ENCODE peak calls at places on chromosome 3, in nine cellular contexts. I, S, D, T, W, R, F, Z and X are unnamed samples.

GRCh38 chr3:115146418-115147328 is at the start of gene ZBTB20:
- DNase-seq in Z (peak), S (peak), I (peak), D (peak), T (peak), R (peak), W (peak), F (peak), X (peak)

GRCh38 chr3:197789309-197789708 is 1.7 kb upstream of the LRCH3 start:
- DNase-seq in R (no peak), S (no peak), I (no peak), T (no peak), D (no peak), F (no peak), W (no peak), Z (no peak), X (no peak)

GRCh38 chr3:31903686-31904431 is 77.2 kb downstream of the OSBPL10 start:
- DNase-seq in S (no peak), R (no peak), T (no peak), Z (no peak), I (no peak), F (peak), W (no peak), D (no peak), X (no peak)

GRCh38 chr3:8497582-8497981 is 4.0 kb upstream of the LMCD1 start:
- DNase-seq in I (no peak), W (peak), T (no peak), D (no peak), R (no peak), F (no peak), S (no peak), Z (no peak), X (no peak)

GRCh38 chr3:77348244-77348855 is 308.5 kb downstream of the ROBO2 start:
- DNase-seq in Z (peak), D (no peak), R (no peak), T (no peak), F (no peak), W (peak), I (no peak), S (peak), X (no peak)

GRCh38 chr3:151301787-151302186 is 14.8 kb downstream of the GPR87 start:
- DNase-seq in F (peak), Z (no peak), R (no peak), W (no peak), S (no peak), D (no peak), T (no peak), I (no peak), X (no peak)

GRCh38 chr3:101984356-101984755 is 135.0 kb downstream of the NFKBIZ start:
- DNase-seq in F (no peak), S (no peak), T (no peak), Z (no peak), R (no peak), I (no peak), W (no peak), D (no peak), X (no peak)

GRCh38 chr3:150227839-150228238 is 180.3 kb upstream of the TSC22D2 start:
- DNase-seq in T (peak), Z (peak), D (no peak), F (peak), I (no peak), R (peak), S (peak), W (peak), X (no peak)

GRCh38 chr3:169662215-169663070 is 1.1 kb downstream of the MECOM start:
- DNase-seq in R (peak), Z (peak), F (peak), D (no peak), I (peak), S (peak), W (peak), T (peak), X (no peak)

GRCh38 chr3:72744330-72744729 is 103.9 kb downstream of the SHQ1 start:
- DNase-seq in R (no peak), S (no peak), W (no peak), T (no peak), D (no peak), I (no peak), F (no peak), Z (no peak), X (no peak)

GRCh38 chr3:187063286-187064081 is 75.8 kb downstream of the RPL39L start:
- DNase-seq in D (no peak), F (no peak), T (no peak), S (no peak), Z (no peak), R (no peak), I (no peak), W (peak), X (no peak)

GRCh38 chr3:81395739-81396138 is 365.7 kb downstream of the GBE1 start:
- DNase-seq in D (no peak), T (no peak), F (no peak), R (no peak), I (no peak), W (peak), S (no peak), Z (peak), X (no peak)
- TF ChIP-seq CTCF in D (no peak), T (no peak), F (no peak), R (no peak), I (no peak), W (no peak), S (no peak), Z (peak), X (no peak)

DNA sequence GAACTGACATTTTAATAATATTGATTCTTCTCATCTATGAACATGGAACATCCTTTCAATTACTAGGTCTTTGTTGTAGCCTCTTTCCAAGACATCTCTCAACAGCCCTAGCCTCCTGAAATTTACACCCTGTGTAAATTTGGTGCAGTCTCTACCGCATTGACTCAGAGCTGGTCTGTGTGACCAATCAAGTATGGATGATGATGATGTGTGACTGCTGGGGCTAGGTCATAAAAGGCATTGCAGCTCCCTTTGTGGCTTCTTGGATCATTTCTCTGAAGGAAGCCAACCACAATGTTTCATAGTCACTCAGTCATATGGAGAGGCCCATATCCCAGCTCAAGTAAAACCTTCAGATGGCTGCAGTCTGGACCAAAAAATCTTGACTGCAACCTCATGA is 62.1 kb upstream of the FAM3D start:
- DNase-seq in D (no peak), S (no peak), Z (no peak), I (no peak), R (no peak), T (no peak), F (no peak), W (no peak), X (no peak)
- TF ChIP-seq CTCF in D (no peak), S (no peak), Z (no peak), I (no peak), R (no peak), T (no peak), F (no peak), W (no peak), X (no peak)

DNA sequence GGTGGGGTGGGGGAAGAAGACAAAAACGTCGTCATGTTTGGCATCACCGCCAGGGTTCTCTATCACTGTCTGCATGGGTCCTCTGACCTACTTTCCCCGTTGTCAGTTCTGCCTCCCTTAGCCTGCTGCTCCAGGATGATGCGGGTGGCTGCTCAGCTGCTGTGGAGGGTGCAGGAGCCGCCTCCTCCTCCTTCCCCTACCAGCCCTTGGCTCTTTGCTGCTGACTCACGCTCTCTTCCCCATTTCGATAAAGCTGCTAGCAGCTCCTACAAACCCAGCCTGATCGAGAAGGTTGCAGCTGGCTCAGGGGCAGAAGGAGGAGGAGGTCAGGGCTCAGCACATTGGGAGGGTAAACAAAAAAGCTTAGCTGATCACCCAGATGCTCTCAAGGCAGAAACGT is 49.5 kb upstream of the SEC13 start:
- DNase-seq in Z (no peak), F (peak), D (no peak), W (no peak), S (no peak), I (no peak), T (no peak), R (no peak), X (no peak)
- TF ChIP-seq CTCF in Z (no peak), F (no peak), D (no peak), W (no peak), S (no peak), I (no peak), T (no peak), R (no peak), X (no peak)

GRCh38 chr3:37310666-37311050 is 136.3 kb upstream of the LRRFIP2 start:
- DNase-seq in W (no peak), R (no peak), I (no peak), T (no peak), S (no peak), F (peak), Z (no peak), D (no peak), X (no peak)

GRCh38 chr3:37301980-37302379 is 127.6 kb upstream of the LRRFIP2 start:
- DNase-seq in W (no peak), Z (no peak), I (no peak), R (no peak), T (no peak), S (no peak), F (no peak), D (no peak), X (no peak)

GRCh38 chr3:37309945-37310665 is 135.7 kb upstream of the LRRFIP2 start:
- DNase-seq in T (no peak), S (no peak), Z (no peak), I (no peak), R (no peak), F (no peak), D (no peak), W (no peak), X (no peak)

GRCh38 chr3:37308247-37308646 is 133.9 kb upstream of the LRRFIP2 start:
- DNase-seq in T (peak), S (no peak), D (no peak), F (peak), Z (no peak), I (no peak), W (peak), R (no peak), X (no peak)

DNA sequence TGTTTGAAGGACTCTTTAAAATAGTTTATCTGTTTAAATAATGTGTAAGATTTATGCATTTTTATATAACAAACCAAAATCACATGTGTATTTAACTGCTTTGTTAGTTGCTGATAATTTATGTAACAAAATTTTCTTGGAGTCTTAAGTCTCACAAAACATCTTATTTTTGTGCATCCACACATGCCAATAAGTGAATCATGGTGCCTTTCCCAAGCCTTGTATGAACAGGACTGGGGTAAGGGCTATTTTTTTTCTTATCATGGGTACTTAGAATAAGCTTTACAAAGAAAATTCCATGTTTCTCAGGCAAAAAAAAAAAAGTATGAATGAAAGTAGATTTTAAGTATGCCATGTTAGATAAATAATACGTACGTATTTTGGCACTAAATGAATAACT is 132.9 kb upstream of the LRRFIP2 start:
- DNase-seq in D (no peak), R (no peak), S (no peak), F (no peak), Z (no peak), T (no peak), W (no peak), I (no peak), X (no peak)
- TF ChIP-seq CTCF in D (no peak), R (no peak), S (no peak), F (no peak), Z (no peak), T (no peak), W (no peak), I (no peak), X (no peak)

GRCh38 chr3:182622241-182622545 is 171.1 kb upstream of the ATP11B start:
- DNase-seq in S (no peak), R (no peak), I (no peak), T (no peak), D (no peak), W (no peak), Z (no peak), F (no peak), X (no peak)

GRCh38 chr3:182620715-182621434 is 172.4 kb upstream of the ATP11B start:
- DNase-seq in D (no peak), F (no peak), W (no peak), R (no peak), S (no peak), T (no peak), Z (no peak), I (no peak), X (no peak)

GRCh38 chr3:182618085-182618732 is 175.1 kb upstream of the ATP11B start:
- DNase-seq in R (no peak), T (no peak), D (no peak), Z (no peak), S (peak), I (no peak), F (peak), W (peak), X (no peak)

GRCh38 chr3:182618981-182619591 is 174.2 kb upstream of the ATP11B start:
- DNase-seq in I (no peak), S (no peak), R (no peak), F (peak), W (no peak), Z (no peak), D (no peak), T (no peak), X (no peak)

GRCh38 chr3:182621435-182622240 is 171.7 kb upstream of the ATP11B start:
- DNase-seq in F (no peak), D (no peak), T (no peak), W (no peak), R (no peak), Z (no peak), S (no peak), I (no peak), X (no peak)
- TF ChIP-seq CTCF in F (peak), D (no peak), T (peak), W (peak), R (no peak), Z (no peak), S (peak), I (no peak), X (no peak)

DNA sequence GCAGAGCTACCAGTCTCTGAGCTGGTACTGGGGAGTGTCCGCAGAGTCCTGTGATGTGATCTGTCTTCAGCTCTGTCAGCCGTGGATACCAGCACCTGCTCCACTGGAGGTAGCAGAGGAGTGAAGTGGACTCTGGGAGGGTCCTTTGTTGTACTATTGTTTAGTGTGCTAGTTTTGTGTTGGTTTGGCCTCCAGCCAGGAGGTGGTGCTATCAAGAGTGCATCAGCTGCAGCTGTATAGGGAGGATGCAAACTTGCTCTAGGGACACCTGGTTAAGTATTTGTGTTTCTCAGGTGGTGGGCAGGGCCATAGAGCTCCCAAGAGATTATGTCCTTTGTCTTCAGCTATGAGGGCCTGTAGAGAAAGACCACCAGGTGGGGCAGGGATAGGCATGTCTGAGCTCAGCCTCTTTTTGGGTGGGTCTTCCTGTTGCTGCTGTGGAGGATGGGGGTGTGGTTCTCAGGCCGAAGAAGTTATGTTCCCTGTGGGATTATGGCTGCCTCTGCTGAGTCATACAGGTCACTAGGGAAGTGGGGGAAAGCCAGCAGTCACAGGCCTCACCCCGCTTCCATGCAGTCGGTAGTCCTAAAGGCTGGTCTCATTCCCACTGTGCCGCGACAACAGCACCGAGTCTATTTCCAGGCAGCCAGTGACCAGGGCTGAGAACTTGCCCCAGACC is 443.2 kb upstream of the TBL1XR1 start:
- DNase-seq in W (no peak), D (no peak), F (no peak), I (no peak), Z (peak), T (no peak), S (no peak), R (no peak), X (no peak)
- TF ChIP-seq CTCF in W (no peak), D (no peak), F (no peak), I (no peak), Z (no peak), T (no peak), S (no peak), R (no peak), X (no peak)

DNA sequence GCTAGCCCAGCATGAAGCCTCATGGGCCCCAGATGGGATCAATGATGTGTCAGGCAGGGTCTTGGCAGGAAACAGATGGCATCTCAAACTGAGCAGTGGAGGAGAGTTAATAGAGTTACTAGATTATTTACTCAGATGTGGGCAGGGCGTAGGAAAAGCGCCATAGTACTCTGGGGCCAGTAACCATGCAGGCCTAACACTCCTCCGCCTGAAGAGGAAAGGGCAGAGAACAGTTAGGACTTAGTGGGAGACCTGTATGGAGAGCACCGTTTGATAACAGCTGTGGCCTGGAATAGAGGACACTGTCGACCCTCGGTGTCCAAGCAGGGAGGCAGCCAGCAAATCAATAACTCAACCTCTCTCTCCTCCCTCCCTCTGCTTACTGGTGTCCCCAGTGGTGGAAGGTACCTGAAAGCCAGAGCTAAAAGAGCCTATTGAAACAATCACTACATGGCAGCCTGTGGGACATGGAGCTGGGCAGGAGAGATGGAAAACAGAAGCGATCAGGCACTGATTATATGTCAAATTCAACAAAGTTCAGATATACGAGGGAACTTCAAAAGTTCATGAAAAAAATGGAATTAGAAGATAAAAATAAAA is 111.4 kb upstream of the CCNL1 start:
- DNase-seq in F (no peak), D (no peak), R (no peak), I (no peak), S (no peak), T (no peak), W (no peak), Z (no peak), X (no peak)
- TF ChIP-seq CTCF in F (no peak), D (no peak), R (no peak), I (no peak), S (no peak), T (no peak), W (no peak), Z (no peak), X (no peak)